ENCODE peak calls at places on chromosomes 2 and 18, in five cellular contexts. G, D, S, H and J are unnamed samples.

GRCh38 chr2:144403940-144404339 is 116.0 kb downstream of the ZEB2 start:
- DNase-seq in H (peak; percentile 7), D (no peak), S (no peak), G (no peak), J (no peak)

GRCh38 chr18:11983592-11983991 is 2.3 kb downstream of the IMPA2 start:
- DNase-seq in D (no peak), G (no peak), S (no peak), H (peak; percentile 67), J (no peak)

GRCh38 chr2:159285929-159286708 is at the start of gene WDSUB1:
- DNase-seq in H (peak; percentile 74), G (no peak), D (peak; percentile 64), S (peak; percentile 55), J (peak; percentile 52)

GRCh38 chr2:118905206-118905605 is 36.8 kb upstream of the MARCO start:
- DNase-seq in D (no peak), H (no peak), G (no peak), S (no peak), J (no peak)

GRCh38 chr2:15729709-15730544 is 138.3 kb downstream of the DDX1 start:
- DNase-seq in G (no peak), S (no peak), D (no peak), H (no peak), J (no peak)

GRCh38 chr2:6580982-6581381 is 284.7 kb downstream of the CMPK2 start:
- DNase-seq in S (no peak), D (no peak), H (no peak), G (no peak), J (no peak)

GRCh38 chr2:154758871-154759270 is 60.4 kb downstream of the KCNJ3 start:
- DNase-seq in D (no peak), G (no peak), H (no peak), S (no peak), J (no peak)

GRCh38 chr2:25316101-25316500 is 25.6 kb downstream of the DNMT3A start:
- DNase-seq in H (no peak), D (no peak), S (no peak), G (no peak), J (peak; percentile 68)

GRCh38 chr2:237320801-237321563 is 93.0 kb downstream of the COL6A3 start:
- DNase-seq in H (no peak), G (no peak), D (no peak), S (no peak), J (no peak)
- TF ChIP-seq POLR2AphosphoS5 in H (no peak), G (no peak), D (no peak), S (no peak), J (no peak)

GRCh38 chr2:3101704-3102055 is 275.9 kb downstream of the EIPR1 start:
- DNase-seq in D (no peak), S (no peak), H (no peak), G (no peak), J (no peak)

GRCh38 chr2:3101016-3101703 is 276.5 kb downstream of the EIPR1 start:
- DNase-seq in D (peak; percentile 93), S (no peak), G (no peak), H (no peak), J (no peak)

GRCh38 chr2:3102915-3103569 is 274.6 kb downstream of the EIPR1 start:
- DNase-seq in G (no peak), H (no peak), S (no peak), D (no peak), J (no peak)

GRCh38 chr2:3100386-3100785 is 277.2 kb downstream of the EIPR1 start:
- DNase-seq in D (no peak), H (no peak), S (no peak), G (no peak), J (peak; percentile 35)

DNA sequence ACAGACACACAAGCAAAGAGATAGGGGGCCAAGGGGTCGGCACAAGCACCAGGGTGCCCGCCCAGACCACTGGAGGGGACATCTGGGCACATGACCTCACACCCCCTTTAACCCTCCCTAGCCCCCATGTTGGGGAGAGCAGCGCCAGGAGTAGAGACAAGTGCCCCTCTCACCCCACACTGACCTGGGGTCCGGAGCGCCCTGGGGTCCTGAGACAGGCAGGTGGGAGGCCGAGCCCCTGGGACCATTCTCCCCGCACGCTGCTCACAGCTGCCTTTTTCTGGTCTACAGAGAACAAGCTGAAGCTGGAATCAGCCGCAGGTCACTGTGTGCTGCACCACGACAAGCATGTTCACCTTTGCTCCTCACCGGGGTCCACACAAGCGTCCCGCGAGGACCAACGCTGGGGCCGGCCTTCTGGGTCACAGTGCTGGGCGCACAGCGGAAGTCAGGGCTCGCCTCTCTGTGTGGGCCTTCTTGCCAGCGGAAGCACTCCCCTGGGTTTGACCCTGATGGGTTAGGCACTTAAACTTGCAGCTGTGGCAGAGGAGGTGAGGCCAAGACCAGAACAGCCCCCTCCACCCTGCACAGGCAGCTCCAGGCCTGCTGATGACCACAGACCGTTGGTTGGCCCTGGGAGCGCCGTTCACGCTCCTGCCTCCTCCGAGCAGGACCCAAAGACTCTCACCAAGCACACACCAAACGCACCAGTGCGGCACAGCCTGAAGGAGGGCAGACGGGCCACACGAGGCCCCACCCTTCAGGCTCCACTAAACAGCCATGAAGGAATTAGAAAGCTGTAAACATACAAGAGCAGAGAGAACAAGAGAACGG is 275.3 kb downstream of the EIPR1 start:
- DNase-seq in S (no peak), D (peak; percentile 53), G (no peak), H (no peak), J (no peak)
- TF ChIP-seq REST in S (no peak), D (no peak), G (no peak), H (no peak), J (no peak)

GRCh38 chr18:75068682-75069435 is 140.1 kb downstream of the PTGR3 start:
- DNase-seq in G (no peak), D (no peak), S (no peak), H (no peak), J (no peak)
- TF ChIP-seq GABPA in G (no peak), D (no peak), S (no peak), H (no peak), J (no peak)

DNA sequence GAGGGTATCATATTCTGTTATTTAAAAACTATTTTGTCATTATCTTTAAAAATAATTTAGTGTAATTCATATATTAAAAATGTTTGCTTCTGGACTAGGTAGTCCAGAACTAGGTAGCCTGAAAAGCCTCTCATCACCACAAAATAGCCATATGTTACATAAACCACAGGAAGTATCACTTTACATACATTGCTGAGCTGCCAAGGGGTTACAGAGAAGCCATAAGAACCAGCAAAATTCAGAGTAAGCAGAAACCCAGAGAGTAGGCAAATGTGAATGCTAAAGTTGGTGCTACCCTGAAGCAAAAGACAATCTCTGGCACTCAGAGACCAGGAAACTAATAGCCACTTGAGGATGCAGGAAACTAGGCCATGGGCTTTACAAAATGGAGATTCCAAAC is 60.9 kb downstream of the LOXHD1 start:
- DNase-seq in S (no peak), H (no peak), D (no peak), G (no peak), J (no peak)
- TF ChIP-seq POLR2AphosphoS5 in S (no peak), H (no peak), D (no peak), G (no peak), J (no peak)

DNA sequence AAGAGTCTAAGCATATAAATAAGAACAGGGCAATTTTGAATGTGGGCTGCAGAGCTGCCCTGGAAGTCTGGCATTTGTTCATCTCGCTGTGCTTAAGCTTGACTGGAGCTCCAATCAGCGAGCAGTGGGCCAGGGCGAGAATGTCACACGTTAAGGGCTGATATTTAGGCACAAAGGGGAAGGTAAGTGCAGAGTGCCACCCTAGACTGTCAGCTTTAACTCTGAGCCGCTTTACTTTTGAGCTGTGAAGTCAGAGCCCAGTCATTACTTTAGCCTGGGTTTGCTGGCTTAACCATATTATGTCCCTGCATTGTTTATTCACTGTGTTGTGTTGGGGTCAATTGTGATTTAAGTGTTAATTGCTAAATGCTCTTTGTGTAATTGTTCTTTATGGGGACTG is 236.1 kb upstream of the SIX3 start:
- DNase-seq in D (no peak), H (no peak), G (no peak), S (no peak), J (no peak)
- TF ChIP-seq REST in D (no peak), H (no peak), G (no peak), S (no peak), J (no peak)

GRCh38 chr18:79274823-79275222 is 120.9 kb upstream of the NFATC1 start:
- DNase-seq in D (no peak), H (no peak), S (no peak), G (no peak), J (no peak)

GRCh38 chr18:79272916-79273315 is 122.8 kb upstream of the NFATC1 start:
- DNase-seq in H (no peak), G (no peak), D (no peak), S (no peak), J (no peak)

GRCh38 chr18:79278896-79279295 is 116.8 kb upstream of the NFATC1 start:
- DNase-seq in H (no peak), G (no peak), S (no peak), D (no peak), J (no peak)

GRCh38 chr18:79275461-79275860 is 120.3 kb upstream of the NFATC1 start:
- DNase-seq in H (no peak), D (no peak), G (no peak), S (no peak), J (no peak)

GRCh38 chr18:79275992-79276391 is 119.7 kb upstream of the NFATC1 start:
- DNase-seq in S (no peak), D (no peak), H (no peak), G (peak; percentile 37), J (no peak)
- TF ChIP-seq GABPA in S (no peak), D (no peak), H (no peak), G (no peak), J (no peak)

DNA sequence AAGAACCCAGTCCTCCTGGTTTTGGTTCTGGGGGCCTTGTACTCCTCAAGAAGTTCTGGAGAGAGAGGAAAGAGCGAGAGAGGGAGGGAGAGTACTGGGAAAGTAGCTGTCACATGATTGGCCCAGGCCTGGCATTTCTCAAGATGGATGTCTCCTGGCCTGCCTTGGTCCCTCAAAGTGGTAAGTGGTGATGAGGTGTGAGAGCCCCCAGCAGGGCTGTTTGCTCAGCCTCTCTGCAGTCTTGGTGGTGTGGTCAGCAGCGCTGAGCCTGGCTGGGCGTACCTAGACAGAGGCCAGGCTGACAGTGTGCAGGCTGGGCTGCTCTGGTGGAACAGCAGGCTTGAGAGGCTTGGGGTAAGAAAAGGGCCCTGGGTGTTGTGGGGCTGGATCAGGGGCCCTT is 2.5 kb downstream of the SPEG start:
- DNase-seq in D (no peak), H (no peak), S (no peak), G (no peak), J (no peak)
- TF ChIP-seq POLR2AphosphoS5 in D (no peak), H (no peak), S (no peak), G (no peak), J (no peak)

DNA sequence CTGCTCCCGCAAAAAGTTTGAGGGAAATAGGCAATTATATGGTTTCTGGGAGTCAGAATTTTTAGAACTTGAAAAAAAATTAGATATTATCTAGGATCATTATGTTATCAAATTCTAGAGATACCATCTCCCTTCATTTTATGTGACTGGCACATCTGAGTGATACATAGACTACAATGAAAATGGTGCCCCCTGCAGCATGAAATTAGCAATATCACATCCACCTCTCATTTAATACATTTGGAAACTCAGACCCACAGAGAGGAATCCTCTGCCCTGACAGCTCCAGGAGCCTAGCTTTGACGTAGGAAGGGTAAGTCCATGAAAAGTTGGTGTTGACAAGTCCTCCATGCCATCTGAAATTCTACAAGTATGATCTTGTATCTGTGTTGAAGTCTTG is 381.6 kb downstream of the SUCLG1 start:
- DNase-seq in D (peak; percentile 5), S (peak; percentile 23), G (no peak), H (peak; percentile 20), J (no peak)
- TF ChIP-seq REST in D (no peak), S (no peak), G (no peak), H (no peak), J (no peak)